ENCODE peak calls at places on chromosomes 3 and 15, in five cellular contexts. F, O, Q, D and A are unnamed samples.

GRCh38 chr3:193915613-193916012 is 220.3 kb upstream of the HES1 start:
- DNase-seq in F (no peak), O (no peak), Q (no peak), D (no peak), A (no peak)

GRCh38 chr15:29952245-29952644 is 130.0 kb upstream of the TJP1 start:
- DNase-seq in F (no peak), O (peak; percentile 56), Q (no peak), D (no peak), A (no peak)

GRCh38 chr3:10352146-10352911 is 31.4 kb upstream of the SEC13 start:
- DNase-seq in F (no peak), O (peak; percentile 97), Q (peak; percentile 23), D (no peak), A (peak; percentile 85)

GRCh38 chr15:70902105-70902504 is 9.5 kb downstream of the LRRC49 start:
- DNase-seq in F (no peak), O (peak; percentile 88), Q (no peak), D (no peak), A (peak; percentile 92)

GRCh38 chr3:69012836-69013255 is 638 bp downstream of the EOGT start:
- DNase-seq in F (peak; percentile 62), O (peak; percentile 52), Q (peak; percentile 86), D (peak; percentile 47), A (peak; percentile 78)

GRCh38 chr3:50542177-50543034 is 25.1 kb downstream of the C3orf18 start:
- DNase-seq in F (peak; percentile 57), O (peak; percentile 45), Q (no peak), D (peak; percentile 57), A (peak; percentile 66)

GRCh38 chr3:107957506-107957905 is 133.3 kb downstream of the CD47 start:
- DNase-seq in F (no peak), O (no peak), Q (no peak), D (no peak), A (peak; percentile 37)

GRCh38 chr15:85840079-85840801 is 45.5 kb upstream of the KLHL25 start:
- DNase-seq in F (peak; percentile 85), O (peak; percentile 58), Q (peak; percentile 97), D (peak; percentile 81), A (peak; percentile 66)

GRCh38 chr3:9552252-9552999 is 1.2 kb downstream of the LHFPL4 start:
- DNase-seq in F (peak; percentile 29), O (peak; percentile 46), Q (no peak), D (peak; percentile 20), A (peak; percentile 60)

GRCh38 chr3:175002732-175003143 is 143.6 kb downstream of the NAALADL2 start:
- DNase-seq in F (no peak), O (peak; percentile 83), Q (no peak), D (no peak), A (peak; percentile 95)

GRCh38 chr3:30199096-30199734 is 407.2 kb upstream of the TGFBR2 start:
- DNase-seq in F (peak; percentile 77), O (peak; percentile 71), Q (peak; percentile 86), D (peak; percentile 76), A (peak; percentile 76)

GRCh38 chr3:172622156-172622555 is 88.7 kb downstream of the NCEH1 start:
- DNase-seq in F (no peak), O (no peak), Q (no peak), D (no peak), A (no peak)

GRCh38 chr3:94249491-94250079 is 186.7 kb downstream of the NSUN3 start:
- DNase-seq in F (peak; percentile 38), O (peak; percentile 61), Q (no peak), D (peak; percentile 31), A (peak; percentile 74)

GRCh38 chr15:62647195-62647865 is 395.2 kb upstream of the TPM1 start:
- DNase-seq in F (no peak), O (peak; percentile 75), Q (no peak), D (no peak), A (peak; percentile 55)

GRCh38 chr3:122295286-122295685 is 29.8 kb upstream of the CSTA start:
- DNase-seq in F (no peak), O (no peak), Q (no peak), D (no peak), A (no peak)

GRCh38 chr3:55147406-55147805 is 219.5 kb upstream of the LRTM1 start:
- DNase-seq in F (no peak), O (no peak), Q (no peak), D (no peak), A (no peak)

GRCh38 chr15:51658664-51659063 is 22.6 kb upstream of the SCG3 start:
- DNase-seq in F (no peak), O (no peak), Q (no peak), D (no peak), A (no peak)

GRCh38 chr15:51982013-51982769 is 10.6 kb upstream of the LEO1 start:
- DNase-seq in F (peak; percentile 24), O (peak; percentile 80), Q (no peak), D (no peak), A (peak; percentile 91)

GRCh38 chr15:85044251-85044853 is 62.7 kb downstream of the PDE8A start:
- DNase-seq in F (no peak), O (peak; percentile 73), Q (no peak), D (no peak), A (peak; percentile 85)

GRCh38 chr3:130457681-130458080 is 59.3 kb upstream of the COL6A6 start:
- DNase-seq in F (no peak), O (no peak), Q (no peak), D (no peak), A (no peak)

GRCh38 chr3:49296781-49297420 is 19.9 kb upstream of the C3orf62 start:
- DNase-seq in F (peak; percentile 35), O (peak; percentile 8), Q (no peak), D (peak; percentile 55), A (peak; percentile 57)

GRCh38 chr3:177694316-177694715 is 497.0 kb upstream of the TBL1XR1 start:
- DNase-seq in F (no peak), O (peak; percentile 61), Q (no peak), D (no peak), A (peak; percentile 90)

GRCh38 chr15:69118089-69118488 is 42.3 kb upstream of the GLCE start:
- DNase-seq in F (no peak), O (no peak), Q (no peak), D (no peak), A (no peak)

GRCh38 chr3:14206548-14207177 is 28.0 kb downstream of the LSM3 start:
- DNase-seq in F (no peak), O (no peak), Q (no peak), D (no peak), A (no peak)

GRCh38 chr3:13319821-13320220 is 100.3 kb downstream of the NUP210 start:
- DNase-seq in F (no peak), O (no peak), Q (peak; percentile 78), D (no peak), A (no peak)

GRCh38 chr15:93274276-93274675 is 185.3 kb upstream of the RGMA start:
- DNase-seq in F (no peak), O (no peak), Q (no peak), D (no peak), A (no peak)

GRCh38 chr3:146334151-146334550 is 83.2 kb upstream of the PLSCR4 start:
- DNase-seq in F (no peak), O (peak; percentile 40), Q (no peak), D (peak; percentile 20), A (peak; percentile 74)

GRCh38 chr3:194276768-194277546 is 74.2 kb downstream of the CPN2 start:
- DNase-seq in F (peak; percentile 61), O (peak; percentile 55), Q (no peak), D (peak; percentile 56), A (peak; percentile 21)

GRCh38 chr3:39099242-39099641 is 8.2 kb downstream of the GORASP1 start:
- DNase-seq in F (no peak), O (no peak), Q (no peak), D (no peak), A (no peak)

GRCh38 chr3:168803536-168803935 is 707.8 kb upstream of the GOLIM4 start:
- DNase-seq in F (no peak), O (peak; percentile 8), Q (no peak), D (no peak), A (peak; percentile 56)

GRCh38 chr3:133393691-133394474 is 6.0 kb upstream of the BFSP2 start:
- DNase-seq in F (peak; percentile 42), O (peak; percentile 43), Q (no peak), D (peak; percentile 54), A (peak; percentile 25)

GRCh38 chr3:128726691-128727031 is 678 bp downstream of the RAB7A start:
- DNase-seq in F (peak; percentile 25), O (peak; percentile 64), Q (peak; percentile 91), D (peak; percentile 36), A (peak; percentile 79)

GRCh38 chr3:20078194-20078709 is 38.0 kb downstream of the KAT2B start:
- DNase-seq in F (no peak), O (no peak), Q (no peak), D (no peak), A (no peak)

GRCh38 chr3:145286937-145287336 is 874.0 kb downstream of the PLOD2 start:
- DNase-seq in F (no peak), O (no peak), Q (no peak), D (no peak), A (no peak)

GRCh38 chr3:71684046-71684730 is 41.0 kb downstream of the EIF4E3 start:
- DNase-seq in F (no peak), O (no peak), Q (no peak), D (no peak), A (no peak)
- H3K4me3 ChIP-seq in F (no peak overlapping the region), O (no peak overlapping the region), Q (no peak overlapping the region), D (no peak overlapping the region), A (no peak overlapping the region)

DNA sequence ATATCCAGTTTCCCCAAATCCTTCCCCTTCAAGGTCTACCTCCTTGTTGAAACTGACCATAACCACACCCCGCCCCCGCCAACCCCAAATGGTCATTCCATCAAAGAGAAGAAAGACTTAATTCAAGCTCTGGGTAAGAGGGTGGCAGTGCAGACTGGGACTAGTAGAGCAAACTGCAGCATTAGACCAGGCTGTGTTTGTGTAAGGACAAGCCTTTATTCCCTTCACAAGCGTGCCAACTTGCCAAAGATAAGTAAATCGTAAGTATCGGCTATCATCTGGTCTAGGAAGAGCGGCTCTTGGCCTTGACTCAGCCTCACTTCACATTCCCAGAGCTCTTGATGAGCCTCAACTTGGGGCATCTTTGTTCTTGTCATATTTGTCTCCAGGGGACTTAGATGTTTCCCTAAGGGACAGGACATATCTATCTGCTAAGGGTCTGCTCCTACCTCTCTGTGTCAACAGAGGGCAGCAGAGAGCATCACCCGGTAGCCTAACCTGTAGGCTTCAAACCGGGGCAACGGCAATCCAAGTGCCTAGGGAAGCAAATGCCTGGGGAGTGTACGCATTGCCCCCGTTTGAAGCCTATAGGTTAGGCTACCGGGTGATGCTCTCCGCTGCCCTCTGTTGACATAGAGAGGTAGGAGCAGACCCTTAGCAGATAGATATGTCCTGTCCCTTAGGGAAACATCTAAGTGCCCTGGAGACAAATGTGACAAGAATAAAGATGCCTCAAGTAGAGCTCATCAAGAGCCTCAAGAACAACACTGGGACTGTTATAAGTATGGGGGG is 8.9 kb upstream of the MAP3K13 start:
- DNase-seq in F (peak; percentile 24), O (peak; percentile 30), Q (no peak), D (peak; percentile 44), A (peak; percentile 67)
- TF ChIP-seq CTCF in F (peak; percentile 67), O (peak; percentile 74), Q (peak; percentile 50), D (peak; percentile 75), A (peak; percentile 70)

GRCh38 chr15:50636146-50636545 is 50.5 kb downstream of the TRPM7 start:
- DNase-seq in F (no peak), O (no peak), Q (no peak), D (no peak), A (no peak)

GRCh38 chr15:50628421-50628820 is 58.2 kb downstream of the TRPM7 start:
- DNase-seq in F (no peak), O (no peak), Q (no peak), D (no peak), A (no peak)

GRCh38 chr15:50633653-50634052 is 52.9 kb downstream of the TRPM7 start:
- DNase-seq in F (no peak), O (peak; percentile 4), Q (no peak), D (no peak), A (peak; percentile 53)
- H3K4me3 ChIP-seq in F (no peak overlapping the region), O (no peak overlapping the region), Q (no peak overlapping the region), D (no peak overlapping the region), A (no peak overlapping the region)

GRCh38 chr3:63364909-63365308 is 86.8 kb downstream of the SYNPR start:
- DNase-seq in F (no peak), O (no peak), Q (no peak), D (no peak), A (no peak)
- TF ChIP-seq CTCF in F (peak; percentile 24), O (peak; percentile 38), Q (no peak), D (peak; percentile 21), A (peak; percentile 32)